ENCODE peak calls at places on chromosomes 12 and 14, in six cellular contexts. One of them, this sample, is unnamed.
A peak's percentile ranks its signal among the peaks of the same experiment; 100 is the strongest.

GRCh38 chr14:65961004-65961403 is 525.2 kb upstream of the CCDC196 start:
- DNase-seq in K562: peak; percentile 64
- DNase-seq in HepG2: no peak
- DNase-seq in endothelial cell of umbilical vein: peak; percentile 39
- DNase-seq in GM12878: no peak
- DNase-seq in HCT116: peak; percentile 24
- DNase-seq in this sample: peak; percentile 50

GRCh38 chr14:72291908-72292688 is 359.9 kb downstream of the RGS6 start:
- DNase-seq in K562: peak; percentile 20
- DNase-seq in HepG2: peak; percentile 24
- DNase-seq in endothelial cell of umbilical vein: peak; percentile 5
- DNase-seq in GM12878: peak; percentile 31
- DNase-seq in HCT116: peak; percentile 15
- DNase-seq in this sample: peak; percentile 52

GRCh38 chr12:100827901-100828520 is 33.4 kb downstream of the ANO4 start:
- DNase-seq in K562: peak; percentile 21
- DNase-seq in HepG2: peak; percentile 13
- DNase-seq in endothelial cell of umbilical vein: peak; percentile 24
- DNase-seq in GM12878: no peak
- DNase-seq in HCT116: peak; percentile 23
- DNase-seq in this sample: no peak

GRCh38 chr12:63882844-63883243 is 38.3 kb downstream of the SRGAP1 start:
- DNase-seq in K562: no peak
- DNase-seq in HepG2: no peak
- DNase-seq in endothelial cell of umbilical vein: no peak
- DNase-seq in GM12878: no peak
- DNase-seq in HCT116: no peak
- DNase-seq in this sample: no peak

GRCh38 chr12:96196781-96197180 is 2.6 kb downstream of the ELK3 start:
- DNase-seq in K562: no peak
- DNase-seq in HepG2: no peak
- DNase-seq in endothelial cell of umbilical vein: peak; percentile 59
- DNase-seq in GM12878: no peak
- DNase-seq in HCT116: no peak
- DNase-seq in this sample: no peak

GRCh38 chr12:63917477-63917862 is 73.0 kb downstream of the SRGAP1 start:
- DNase-seq in K562: no peak
- DNase-seq in HepG2: no peak
- DNase-seq in endothelial cell of umbilical vein: no peak
- DNase-seq in GM12878: no peak
- DNase-seq in HCT116: no peak
- DNase-seq in this sample: no peak

GRCh38 chr12:126228936-126229335 is 1163.7 kb downstream of the AACS start:
- DNase-seq in K562: no peak
- DNase-seq in HepG2: no peak
- DNase-seq in endothelial cell of umbilical vein: no peak
- DNase-seq in GM12878: no peak
- DNase-seq in HCT116: no peak
- DNase-seq in this sample: no peak

GRCh38 chr12:132222096-132222807 is 78.0 kb downstream of the NOC4L start:
- DNase-seq in K562: no peak
- DNase-seq in HepG2: peak; percentile 28
- DNase-seq in endothelial cell of umbilical vein: no peak
- DNase-seq in GM12878: peak; percentile 8
- DNase-seq in HCT116: peak; percentile 71
- DNase-seq in this sample: no peak

GRCh38 chr12:18899678-18900317 is 161.9 kb downstream of the CAPZA3 start:
- DNase-seq in K562: no peak
- DNase-seq in HepG2: no peak
- DNase-seq in endothelial cell of umbilical vein: no peak
- DNase-seq in GM12878: no peak
- DNase-seq in HCT116: no peak
- DNase-seq in this sample: no peak

GRCh38 chr12:10851243-10851858 is 2.1 kb upstream of the PRR4 start:
- DNase-seq in K562: no peak
- DNase-seq in HepG2: no peak
- DNase-seq in endothelial cell of umbilical vein: no peak
- DNase-seq in GM12878: no peak
- DNase-seq in HCT116: no peak
- DNase-seq in this sample: no peak

GRCh38 chr14:31001339-31001658 is 24.1 kb upstream of the AP4S1 start:
- DNase-seq in K562: no peak
- DNase-seq in HepG2: no peak
- DNase-seq in endothelial cell of umbilical vein: no peak
- DNase-seq in GM12878: no peak
- DNase-seq in HCT116: no peak
- DNase-seq in this sample: no peak

GRCh38 chr14:61997146-61997545 is 234.9 kb downstream of the SNAPC1 start:
- DNase-seq in K562: no peak
- DNase-seq in HepG2: no peak
- DNase-seq in endothelial cell of umbilical vein: no peak
- DNase-seq in GM12878: no peak
- DNase-seq in HCT116: no peak
- DNase-seq in this sample: no peak

GRCh38 chr12:76259660-76260389 is 88.4 kb downstream of the BBS10 start:
- DNase-seq in K562: no peak
- DNase-seq in HepG2: no peak
- DNase-seq in endothelial cell of umbilical vein: peak; percentile 93
- DNase-seq in GM12878: no peak
- DNase-seq in HCT116: no peak
- DNase-seq in this sample: no peak

GRCh38 chr12:91687052-91688017 is 458.3 kb downstream of the BTG1 start:
- DNase-seq in K562: no peak
- DNase-seq in HepG2: no peak
- DNase-seq in endothelial cell of umbilical vein: no peak
- DNase-seq in GM12878: peak; percentile 19
- DNase-seq in HCT116: peak; percentile 23
- DNase-seq in this sample: no peak

GRCh38 chr12:112239881-112240280 is 114.5 kb downstream of the TRAFD1 start:
- DNase-seq in K562: no peak
- DNase-seq in HepG2: no peak
- DNase-seq in endothelial cell of umbilical vein: no peak
- DNase-seq in GM12878: no peak
- DNase-seq in HCT116: no peak
- DNase-seq in this sample: no peak

GRCh38 chr12:52601671-52602070 is 408 bp upstream of the KRT72 start:
- DNase-seq in K562: no peak
- DNase-seq in HepG2: no peak
- DNase-seq in endothelial cell of umbilical vein: no peak
- DNase-seq in GM12878: no peak
- DNase-seq in HCT116: no peak
- DNase-seq in this sample: no peak

GRCh38 chr12:52600475-52600874 is 788 bp downstream of the KRT72 start:
- DNase-seq in K562: no peak
- DNase-seq in HepG2: no peak
- DNase-seq in endothelial cell of umbilical vein: no peak
- DNase-seq in GM12878: no peak
- DNase-seq in HCT116: no peak
- DNase-seq in this sample: no peak

GRCh38 chr12:52600941-52601481 is at the start of gene KRT72:
- DNase-seq in K562: no peak
- DNase-seq in HepG2: no peak
- DNase-seq in endothelial cell of umbilical vein: no peak
- DNase-seq in GM12878: no peak
- DNase-seq in HCT116: no peak
- DNase-seq in this sample: no peak

GRCh38 chr12:52603314-52603713 is 2.1 kb upstream of the KRT72 start:
- DNase-seq in K562: no peak
- DNase-seq in HepG2: no peak
- DNase-seq in endothelial cell of umbilical vein: no peak
- DNase-seq in GM12878: no peak
- DNase-seq in HCT116: peak; percentile 19
- DNase-seq in this sample: peak; percentile 11

GRCh38 chr12:52602552-52602951 is 1.3 kb upstream of the KRT72 start:
- DNase-seq in K562: no peak
- DNase-seq in HepG2: no peak
- DNase-seq in endothelial cell of umbilical vein: no peak
- DNase-seq in GM12878: no peak
- DNase-seq in HCT116: no peak
- DNase-seq in this sample: no peak
- TF ChIP-seq MAX in K562: no peak
- TF ChIP-seq MAX in HepG2: no peak
- TF ChIP-seq MAX in endothelial cell of umbilical vein: no peak
- TF ChIP-seq MAX in GM12878: no peak
- TF ChIP-seq MAX in HCT116: no peak
- TF ChIP-seq MAX in this sample: no peak

GRCh38 chr12:104454997-104455396 is 1.8 kb upstream of the CHST11 start:
- DNase-seq in K562: no peak
- DNase-seq in HepG2: no peak
- DNase-seq in endothelial cell of umbilical vein: peak; percentile 33
- DNase-seq in GM12878: no peak
- DNase-seq in HCT116: peak; percentile 57
- DNase-seq in this sample: no peak

GRCh38 chr12:104455594-104456416 is 943 bp upstream of the CHST11 start:
- DNase-seq in K562: no peak
- DNase-seq in HepG2: no peak
- DNase-seq in endothelial cell of umbilical vein: peak; percentile 9
- DNase-seq in GM12878: no peak
- DNase-seq in HCT116: no peak
- DNase-seq in this sample: no peak

GRCh38 chr12:104450700-104451099 is 6.0 kb upstream of the CHST11 start:
- DNase-seq in K562: no peak
- DNase-seq in HepG2: no peak
- DNase-seq in endothelial cell of umbilical vein: no peak
- DNase-seq in GM12878: no peak
- DNase-seq in HCT116: no peak
- DNase-seq in this sample: no peak

GRCh38 chr12:104452046-104452445 is 4.7 kb upstream of the CHST11 start:
- DNase-seq in K562: no peak
- DNase-seq in HepG2: no peak
- DNase-seq in endothelial cell of umbilical vein: no peak
- DNase-seq in GM12878: no peak
- DNase-seq in HCT116: no peak
- DNase-seq in this sample: no peak

GRCh38 chr12:104453133-104453532 is 3.6 kb upstream of the CHST11 start:
- DNase-seq in K562: no peak
- DNase-seq in HepG2: no peak
- DNase-seq in endothelial cell of umbilical vein: no peak
- DNase-seq in GM12878: no peak
- DNase-seq in HCT116: no peak
- DNase-seq in this sample: no peak
- TF ChIP-seq EZH2 in K562: no peak
- TF ChIP-seq EZH2 in HepG2: no peak
- TF ChIP-seq EZH2 in endothelial cell of umbilical vein: no peak
- TF ChIP-seq EZH2 in GM12878: no peak
- TF ChIP-seq EZH2 in HCT116: no peak
- TF ChIP-seq EZH2 in this sample: no peak

DNA sequence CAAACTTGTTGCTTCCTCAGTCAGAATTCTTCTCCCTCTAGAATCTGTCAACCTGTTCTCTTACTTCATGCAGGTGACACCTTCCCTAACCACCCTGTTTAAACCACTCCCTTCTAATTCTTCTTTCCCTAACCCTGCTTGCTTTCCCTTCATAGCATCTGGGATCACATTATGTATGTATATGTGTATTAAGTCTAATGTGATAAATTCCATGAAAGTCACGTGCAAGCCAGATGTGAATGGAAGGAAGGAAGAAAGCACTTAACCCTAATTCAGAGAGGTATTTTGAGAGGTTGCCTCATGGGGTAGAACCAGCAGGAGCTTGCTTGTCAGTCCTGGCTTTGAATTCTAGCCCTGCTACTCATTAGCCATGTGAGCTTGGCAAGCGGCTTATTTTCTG is 340.0 kb downstream of the TRHDE start:
- DNase-seq in K562: no peak
- DNase-seq in HepG2: no peak
- DNase-seq in endothelial cell of umbilical vein: no peak
- DNase-seq in GM12878: no peak
- DNase-seq in HCT116: no peak
- DNase-seq in this sample: no peak
- TF ChIP-seq MAX in K562: no peak
- TF ChIP-seq MAX in HepG2: no peak
- TF ChIP-seq MAX in endothelial cell of umbilical vein: no peak
- TF ChIP-seq MAX in GM12878: no peak
- TF ChIP-seq MAX in HCT116: no peak
- TF ChIP-seq MAX in this sample: no peak

GRCh38 chr14:100859781-100860180 is 33.9 kb downstream of the MEG3 start:
- DNase-seq in K562: no peak
- DNase-seq in HepG2: no peak
- DNase-seq in endothelial cell of umbilical vein: no peak
- DNase-seq in GM12878: no peak
- DNase-seq in HCT116: no peak
- DNase-seq in this sample: no peak
- TF ChIP-seq EZH2 in K562: no peak
- TF ChIP-seq EZH2 in HepG2: no peak
- TF ChIP-seq EZH2 in endothelial cell of umbilical vein: no peak
- TF ChIP-seq EZH2 in GM12878: no peak
- TF ChIP-seq EZH2 in HCT116: no peak
- TF ChIP-seq EZH2 in this sample: no peak

GRCh38 chr12:108565976-108566375 is 3.6 kb downstream of the ISCU start:
- DNase-seq in K562: no peak
- DNase-seq in HepG2: no peak
- DNase-seq in endothelial cell of umbilical vein: peak; percentile 89
- DNase-seq in GM12878: peak; percentile 87
- DNase-seq in HCT116: peak; percentile 80
- DNase-seq in this sample: no peak

GRCh38 chr12:108566452-108566851 is 4.1 kb downstream of the ISCU start:
- DNase-seq in K562: no peak
- DNase-seq in HepG2: no peak
- DNase-seq in endothelial cell of umbilical vein: no peak
- DNase-seq in GM12878: no peak
- DNase-seq in HCT116: no peak
- DNase-seq in this sample: no peak

GRCh38 chr12:108563135-108563803 is 873 bp downstream of the ISCU start:
- DNase-seq in K562: peak; percentile 93
- DNase-seq in HepG2: peak; percentile 83
- DNase-seq in endothelial cell of umbilical vein: peak; percentile 90
- DNase-seq in GM12878: peak; percentile 83
- DNase-seq in HCT116: peak; percentile 87
- DNase-seq in this sample: peak; percentile 56

GRCh38 chr12:108563804-108564151 is 1.4 kb downstream of the ISCU start:
- DNase-seq in K562: no peak
- DNase-seq in HepG2: no peak
- DNase-seq in endothelial cell of umbilical vein: no peak
- DNase-seq in GM12878: no peak
- DNase-seq in HCT116: no peak
- DNase-seq in this sample: no peak

DNA sequence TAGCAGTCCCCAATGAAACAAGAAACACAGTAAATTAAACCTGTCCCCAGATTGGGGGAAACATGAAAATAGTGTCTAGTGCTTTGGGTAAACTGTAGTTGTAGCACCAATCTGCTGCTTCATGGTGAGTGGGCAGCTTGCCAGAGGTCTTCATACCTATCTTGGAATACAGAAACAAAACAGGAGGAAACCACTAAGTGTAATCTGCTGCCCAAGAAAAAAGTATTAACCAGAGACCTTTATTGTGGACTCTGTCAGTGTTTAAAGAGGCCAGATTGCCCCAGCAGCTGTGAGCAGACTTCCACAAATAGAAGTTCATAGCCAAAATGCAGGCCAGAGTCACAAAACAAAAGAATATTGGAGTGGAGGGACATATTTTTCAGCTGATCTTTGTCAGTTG is 2.3 kb downstream of the ISCU start:
- DNase-seq in K562: peak; percentile 85
- DNase-seq in HepG2: no peak
- DNase-seq in endothelial cell of umbilical vein: no peak
- DNase-seq in GM12878: no peak
- DNase-seq in HCT116: no peak
- DNase-seq in this sample: no peak
- TF ChIP-seq MAX in K562: no peak
- TF ChIP-seq MAX in HepG2: no peak
- TF ChIP-seq MAX in endothelial cell of umbilical vein: no peak
- TF ChIP-seq MAX in GM12878: no peak
- TF ChIP-seq MAX in HCT116: no peak
- TF ChIP-seq MAX in this sample: no peak

This sample was measured in H1.